ENCODE peak calls at places on chromosomes 5 and 9, in ten cellular contexts. One of them, this sample, is unnamed.

GRCh38 chr9:134328841-134329575 is 2.8 kb downstream of the RXRA start:
- DNase-seq in activated CD8-positive, alpha-beta memory T cell treated with anti-CD3 and anti-CD28 coated beads for 1 hour: no peak
- DNase-seq in NCI-H1105: no peak
- DNase-seq in right lobe of liver: peak
- DNase-seq in ovary: peak
- DNase-seq in activated T-cell treated with anti-CD3 and anti-CD28 coated beads, Interleukin-2, amount 50 U/mL, for 4 hours: no peak
- DNase-seq in KG1: no peak
- DNase-seq in right atrium auricular region: peak
- DNase-seq in T-helper 9 cell: no peak
- DNase-seq in amniotic epithelial cell: no peak
- DNase-seq in this sample: peak

GRCh38 chr5:33227247-33227646 is 213.5 kb upstream of the TARS1 start:
- DNase-seq in right atrium auricular region: no peak
- DNase-seq in T-helper 9 cell: no peak
- DNase-seq in ovary: no peak
- DNase-seq in NCI-H1105: no peak
- DNase-seq in amniotic epithelial cell: peak
- DNase-seq in KG1: no peak
- DNase-seq in activated T-cell treated with anti-CD3 and anti-CD28 coated beads, Interleukin-2, amount 50 U/mL, for 4 hours: no peak
- DNase-seq in activated CD8-positive, alpha-beta memory T cell treated with anti-CD3 and anti-CD28 coated beads for 1 hour: no peak
- DNase-seq in right lobe of liver: no peak
- DNase-seq in this sample: no peak

GRCh38 chr9:136697146-136697820 is 10.0 kb upstream of the AGPAT2 start:
- DNase-seq in NCI-H1105: no peak
- DNase-seq in amniotic epithelial cell: no peak
- DNase-seq in activated CD8-positive, alpha-beta memory T cell treated with anti-CD3 and anti-CD28 coated beads for 1 hour: no peak
- DNase-seq in right lobe of liver: peak
- DNase-seq in activated T-cell treated with anti-CD3 and anti-CD28 coated beads, Interleukin-2, amount 50 U/mL, for 4 hours: no peak
- DNase-seq in T-helper 9 cell: no peak
- DNase-seq in ovary: peak
- DNase-seq in KG1: no peak
- DNase-seq in right atrium auricular region: no peak
- DNase-seq in this sample: no peak

GRCh38 chr9:92325991-92326500 is 293 bp downstream of the CENPP start:
- DNase-seq in activated T-cell treated with anti-CD3 and anti-CD28 coated beads, Interleukin-2, amount 50 U/mL, for 4 hours: no peak
- DNase-seq in KG1: peak
- DNase-seq in right lobe of liver: no peak
- DNase-seq in right atrium auricular region: no peak
- DNase-seq in activated CD8-positive, alpha-beta memory T cell treated with anti-CD3 and anti-CD28 coated beads for 1 hour: no peak
- DNase-seq in NCI-H1105: peak
- DNase-seq in T-helper 9 cell: no peak
- DNase-seq in amniotic epithelial cell: no peak
- DNase-seq in ovary: no peak
- DNase-seq in this sample: no peak

GRCh38 chr5:132259061-132259851 is 1.8 kb downstream of the PDLIM4 start:
- DNase-seq in activated T-cell treated with anti-CD3 and anti-CD28 coated beads, Interleukin-2, amount 50 U/mL, for 4 hours: no peak
- DNase-seq in NCI-H1105: no peak
- DNase-seq in amniotic epithelial cell: peak
- DNase-seq in right lobe of liver: no peak
- DNase-seq in activated CD8-positive, alpha-beta memory T cell treated with anti-CD3 and anti-CD28 coated beads for 1 hour: no peak
- DNase-seq in KG1: no peak
- DNase-seq in T-helper 9 cell: no peak
- DNase-seq in ovary: peak
- DNase-seq in right atrium auricular region: peak
- DNase-seq in this sample: peak

GRCh38 chr5:59423021-59423420 is 470.5 kb downstream of the PDE4D start:
- DNase-seq in ovary: no peak
- DNase-seq in amniotic epithelial cell: no peak
- DNase-seq in KG1: no peak
- DNase-seq in NCI-H1105: no peak
- DNase-seq in activated T-cell treated with anti-CD3 and anti-CD28 coated beads, Interleukin-2, amount 50 U/mL, for 4 hours: no peak
- DNase-seq in activated CD8-positive, alpha-beta memory T cell treated with anti-CD3 and anti-CD28 coated beads for 1 hour: no peak
- DNase-seq in right lobe of liver: no peak
- DNase-seq in T-helper 9 cell: no peak
- DNase-seq in right atrium auricular region: no peak
- DNase-seq in this sample: peak

GRCh38 chr5:124697912-124698690 is 48.3 kb downstream of the ZNF608 start:
- DNase-seq in right atrium auricular region: no peak
- DNase-seq in NCI-H1105: no peak
- DNase-seq in amniotic epithelial cell: peak
- DNase-seq in activated T-cell treated with anti-CD3 and anti-CD28 coated beads, Interleukin-2, amount 50 U/mL, for 4 hours: no peak
- DNase-seq in activated CD8-positive, alpha-beta memory T cell treated with anti-CD3 and anti-CD28 coated beads for 1 hour: no peak
- DNase-seq in right lobe of liver: no peak
- DNase-seq in T-helper 9 cell: no peak
- DNase-seq in KG1: no peak
- DNase-seq in ovary: peak
- DNase-seq in this sample: peak

GRCh38 chr5:141245250-141245717 is at the start of gene PCDHB15:
- DNase-seq in right atrium auricular region: no peak
- DNase-seq in NCI-H1105: no peak
- DNase-seq in right lobe of liver: no peak
- DNase-seq in ovary: peak
- DNase-seq in activated CD8-positive, alpha-beta memory T cell treated with anti-CD3 and anti-CD28 coated beads for 1 hour: no peak
- DNase-seq in T-helper 9 cell: no peak
- DNase-seq in KG1: no peak
- DNase-seq in activated T-cell treated with anti-CD3 and anti-CD28 coated beads, Interleukin-2, amount 50 U/mL, for 4 hours: no peak
- DNase-seq in amniotic epithelial cell: no peak
- DNase-seq in this sample: no peak

GRCh38 chr9:120481248-120481647 is 98.7 kb downstream of the CDK5RAP2 start:
- DNase-seq in KG1: no peak
- DNase-seq in activated CD8-positive, alpha-beta memory T cell treated with anti-CD3 and anti-CD28 coated beads for 1 hour: no peak
- DNase-seq in ovary: no peak
- DNase-seq in right lobe of liver: no peak
- DNase-seq in amniotic epithelial cell: peak
- DNase-seq in right atrium auricular region: no peak
- DNase-seq in activated T-cell treated with anti-CD3 and anti-CD28 coated beads, Interleukin-2, amount 50 U/mL, for 4 hours: no peak
- DNase-seq in T-helper 9 cell: no peak
- DNase-seq in NCI-H1105: no peak
- DNase-seq in this sample: no peak

GRCh38 chr9:136676297-136676794 is 10.9 kb downstream of the AGPAT2 start:
- DNase-seq in right atrium auricular region: no peak
- DNase-seq in activated CD8-positive, alpha-beta memory T cell treated with anti-CD3 and anti-CD28 coated beads for 1 hour: no peak
- DNase-seq in ovary: no peak
- DNase-seq in amniotic epithelial cell: no peak
- DNase-seq in T-helper 9 cell: no peak
- DNase-seq in KG1: no peak
- DNase-seq in NCI-H1105: no peak
- DNase-seq in right lobe of liver: no peak
- DNase-seq in activated T-cell treated with anti-CD3 and anti-CD28 coated beads, Interleukin-2, amount 50 U/mL, for 4 hours: no peak
- DNase-seq in this sample: no peak

This sample was measured in choroid plexus epithelial cell.